ENCODE peak calls at places on chromosomes 7 and 10, in six cellular contexts. K, Q, Y, D, V and A are unnamed samples.

GRCh38 chr10:6394084-6394483 is 186.0 kb downstream of the PRKCQ start:
- DNase-seq in D (no peak), Y (no peak), Q (no peak), K (no peak), V (no peak), A (no peak)

GRCh38 chr10:110498982-110499795 is 1.5 kb downstream of the DUSP5 start:
- DNase-seq in Q (no peak), K (peak), Y (peak), D (peak), V (peak), A (no peak)

GRCh38 chr10:115525141-115525540 is 432.0 kb downstream of the ATRNL1 start:
- DNase-seq in V (no peak), Q (no peak), Y (no peak), K (no peak), D (no peak), A (no peak)

GRCh38 chr10:94198324-94198723 is 164.4 kb downstream of the NOC3L start:
- DNase-seq in Y (no peak), Q (no peak), K (no peak), D (no peak), V (no peak), A (no peak)

GRCh38 chr10:75782463-75783248 is 351.2 kb downstream of the LRMDA start:
- DNase-seq in Q (no peak), V (peak), Y (no peak), K (peak), D (no peak), A (no peak)

GRCh38 chr10:88156341-88156740 is 292.9 kb downstream of the PTEN start:
- DNase-seq in D (peak), V (no peak), Y (no peak), K (peak), Q (no peak), A (no peak)

GRCh38 chr7:75716992-75717626 is 21.6 kb downstream of the HIP1 start:
- DNase-seq in D (peak), K (peak), Q (no peak), Y (no peak), V (no peak), A (no peak)

GRCh38 chr7:24911213-24911603 is 68.8 kb downstream of the OSBPL3 start:
- DNase-seq in K (peak), Q (no peak), D (peak), Y (no peak), V (no peak), A (no peak)

GRCh38 chr7:108430664-108431063 is 25.6 kb downstream of the NRCAM start:
- DNase-seq in K (no peak), Q (no peak), V (no peak), D (no peak), Y (no peak), A (no peak)

GRCh38 chr10:128178319-128178937 is 52.2 kb upstream of the MKI67 start:
- DNase-seq in V (no peak), K (peak), D (no peak), Y (no peak), Q (no peak), A (no peak)

GRCh38 chr7:151382079-151382885 is 27.6 kb downstream of the WDR86 start:
- DNase-seq in Q (no peak), D (no peak), K (no peak), Y (no peak), V (no peak), A (no peak)

GRCh38 chr10:51327432-51327831 is 253.1 kb downstream of the PRKG1 start:
- DNase-seq in Y (no peak), K (no peak), D (no peak), Q (no peak), V (no peak), A (no peak)

GRCh38 chr7:44383566-44383965 is 58.2 kb upstream of the CAMK2B start:
- DNase-seq in Y (peak), D (peak), Q (no peak), V (no peak), K (peak), A (no peak)

GRCh38 chr7:6147627-6148026 is 116.5 kb downstream of the ANKRD61 start:
- DNase-seq in Y (no peak), K (no peak), Q (no peak), D (no peak), V (no peak), A (no peak)

GRCh38 chr10:94357193-94357592 is 5.5 kb downstream of the NOC3L start:
- DNase-seq in V (no peak), Q (no peak), Y (no peak), D (no peak), K (no peak), A (no peak)

GRCh38 chr7:22426463-22427121 is 69.6 kb upstream of the RAPGEF5 start:
- DNase-seq in Q (no peak), D (no peak), Y (no peak), V (no peak), K (no peak), A (no peak)

GRCh38 chr10:43002596-43002995 is 74.3 kb upstream of the RET start:
- DNase-seq in D (no peak), V (no peak), K (no peak), Y (no peak), Q (no peak), A (no peak)

GRCh38 chr7:100559127-100559526 is 14.6 kb downstream of the SAP25 start:
- DNase-seq in Q (no peak), Y (no peak), D (no peak), V (no peak), K (no peak), A (no peak)

GRCh38 chr10:70750156-70750703 is 34.9 kb downstream of the TBATA start:
- DNase-seq in V (no peak), Q (no peak), K (no peak), Y (no peak), D (no peak), A (peak)

GRCh38 chr10:130003166-130003565 is 39.1 kb upstream of the EBF3 start:
- DNase-seq in Y (no peak), K (no peak), Q (no peak), V (no peak), D (no peak), A (no peak)

GRCh38 chr7:89064831-89065230 is 269.3 kb upstream of the TEX47 start:
- DNase-seq in D (peak), Y (no peak), K (peak), Q (no peak), V (no peak), A (no peak)

GRCh38 chr10:69318997-69319727 is 40.9 kb downstream of the HK1 start:
- DNase-seq in Y (peak), K (peak), D (peak), V (peak), Q (peak), A (peak)

GRCh38 chr7:76294344-76295024 is 8.0 kb upstream of the HSPB1 start:
- DNase-seq in Q (peak), K (peak), Y (peak), V (peak), D (peak), A (peak)

GRCh38 chr7:115561341-115562110 is 469.0 kb downstream of the TFEC start:
- DNase-seq in V (no peak), D (peak), Q (no peak), K (peak), Y (peak), A (no peak)

GRCh38 chr7:24401628-24402593 is 117.9 kb downstream of the NPY start:
- DNase-seq in Q (no peak), V (no peak), Y (no peak), K (peak), D (peak), A (no peak)

GRCh38 chr10:104642311-104643022 is 1.4 kb downstream of the SORCS3 start:
- DNase-seq in D (peak), K (peak), Q (peak), Y (peak), V (no peak), A (peak)

GRCh38 chr10:114110174-114110972 is 63.6 kb downstream of the CCDC186 start:
- DNase-seq in D (no peak), Y (no peak), Q (no peak), K (no peak), V (no peak), A (no peak)

GRCh38 chr7:25613912-25614311 is 385.6 kb upstream of the NPVF start:
- DNase-seq in D (no peak), K (no peak), V (no peak), Q (no peak), Y (no peak), A (no peak)

GRCh38 chr7:147412782-147413186 is 1177.8 kb upstream of the C7orf33 start:
- DNase-seq in Y (no peak), D (peak), V (no peak), Q (no peak), K (peak), A (no peak)

GRCh38 chr10:119815671-119816070 is 57.0 kb downstream of the MCMBP start:
- DNase-seq in V (no peak), Q (no peak), K (no peak), Y (no peak), D (no peak), A (no peak)

DNA sequence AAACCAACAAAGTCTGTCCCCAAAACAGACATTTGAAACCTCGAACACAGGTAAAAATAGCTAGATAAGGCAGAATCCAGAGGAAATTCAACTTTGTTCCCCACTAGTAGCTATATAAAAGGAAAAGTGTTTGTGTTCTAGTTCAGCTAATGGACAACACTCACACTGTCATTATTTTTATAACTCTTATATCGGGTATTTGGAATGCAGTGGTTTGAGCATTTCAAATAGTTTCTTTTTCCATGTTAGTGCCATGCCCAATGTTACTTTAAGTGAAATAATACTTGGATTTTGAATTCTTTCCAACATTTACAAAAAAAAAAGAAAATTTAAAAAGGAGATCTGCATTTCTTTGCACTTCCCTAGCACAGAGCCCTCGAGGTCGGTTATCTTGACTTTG is 213.6 kb downstream of the DOCK4 start:
- DNase-seq in Y (no peak), D (peak), K (peak), Q (no peak), V (no peak), A (no peak)
- H3K27ac ChIP-seq in Y (no peak), D (no peak), K (no peak), Q (no peak), V (no peak), A (no peak)

DNA sequence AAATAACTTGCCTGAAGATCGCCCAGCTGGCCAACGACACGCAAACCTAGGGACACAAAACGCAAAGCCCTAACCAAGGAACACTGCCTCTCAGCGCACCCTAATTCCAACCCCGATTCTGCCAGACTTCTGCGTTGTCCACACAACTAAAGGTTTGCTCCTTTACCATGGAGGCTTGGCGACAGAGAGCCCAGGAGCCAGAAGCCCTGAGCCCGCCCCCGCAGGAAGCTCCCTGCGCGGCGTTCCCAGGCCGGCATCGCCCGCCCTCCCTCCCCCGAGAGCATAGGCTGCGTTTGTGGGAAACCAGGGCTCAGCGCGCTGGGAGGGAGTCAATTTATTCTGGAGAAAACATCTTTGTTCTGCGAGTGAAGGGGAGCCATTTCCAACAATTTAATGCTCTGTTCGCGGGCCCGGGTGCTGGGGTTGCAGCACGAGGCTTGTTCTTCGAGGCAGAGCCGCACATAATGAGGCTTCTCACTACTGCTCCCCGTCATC is 103.9 kb downstream of the GRID1 start:
- DNase-seq in D (no peak), Q (no peak), V (no peak), K (peak), Y (no peak), A (no peak)
- H3K4me3 ChIP-seq in D (no peak), Q (no peak), V (no peak), K (no peak), Y (no peak), A (no peak)

GRCh38 chr10:633279-634245 is 55.9 kb downstream of the DIP2C start:
- DNase-seq in Y (peak), Q (no peak), V (no peak), D (peak), K (no peak), A (no peak)
- H3K27ac ChIP-seq in Y (no peak), Q (no peak), V (no peak), D (no peak), K (no peak), A (no peak)

GRCh38 chr7:93920496-93921189 is 892 bp upstream of the GNG11 start:
- DNase-seq in V (no peak), Q (no peak), Y (no peak), D (no peak), K (no peak), A (no peak)

GRCh38 chr7:93921607-93922446 is at the start of gene GNG11:
- DNase-seq in Y (peak), V (peak), Q (peak), D (peak), K (peak), A (peak)

GRCh38 chr7:93923946-93924345 is 2.4 kb downstream of the GNG11 start:
- DNase-seq in Y (no peak), Q (no peak), V (no peak), D (peak), K (peak), A (no peak)

GRCh38 chr7:93923291-93923690 is 1.8 kb downstream of the GNG11 start:
- DNase-seq in Y (no peak), V (no peak), K (no peak), D (no peak), Q (no peak), A (no peak)

DNA sequence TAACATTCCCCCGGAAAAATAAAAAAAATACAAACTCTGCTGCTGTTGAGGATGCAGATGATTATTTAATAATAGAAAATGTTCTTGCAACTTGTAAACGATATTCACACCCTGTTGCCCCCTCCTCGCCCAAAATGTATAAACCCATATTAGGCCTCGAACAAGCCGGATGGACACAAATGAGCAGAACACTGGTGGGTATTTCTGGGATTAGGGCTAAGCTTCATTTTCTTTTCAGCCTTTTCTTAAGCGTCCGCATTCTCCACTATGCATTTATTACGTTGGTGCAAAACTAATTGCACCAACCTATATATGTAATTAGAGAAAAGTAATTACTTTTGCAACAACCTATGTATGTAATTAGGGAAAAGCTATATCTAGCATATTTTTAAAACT is 347 bp upstream of the GNG11 start:
- DNase-seq in V (no peak), Q (no peak), D (no peak), K (no peak), Y (no peak), A (no peak)
- H3K4me3 ChIP-seq in V (no peak), Q (peak), D (peak), K (peak), Y (peak), A (peak)

GRCh38 chr10:79429751-79430150 is 15.7 kb downstream of the ZCCHC24 start:
- DNase-seq in K (no peak), D (no peak), V (no peak), Y (peak), Q (no peak), A (peak)
- H3K27ac ChIP-seq in K (no peak), D (no peak), V (no peak), Y (no peak), Q (no peak), A (no peak)

DNA sequence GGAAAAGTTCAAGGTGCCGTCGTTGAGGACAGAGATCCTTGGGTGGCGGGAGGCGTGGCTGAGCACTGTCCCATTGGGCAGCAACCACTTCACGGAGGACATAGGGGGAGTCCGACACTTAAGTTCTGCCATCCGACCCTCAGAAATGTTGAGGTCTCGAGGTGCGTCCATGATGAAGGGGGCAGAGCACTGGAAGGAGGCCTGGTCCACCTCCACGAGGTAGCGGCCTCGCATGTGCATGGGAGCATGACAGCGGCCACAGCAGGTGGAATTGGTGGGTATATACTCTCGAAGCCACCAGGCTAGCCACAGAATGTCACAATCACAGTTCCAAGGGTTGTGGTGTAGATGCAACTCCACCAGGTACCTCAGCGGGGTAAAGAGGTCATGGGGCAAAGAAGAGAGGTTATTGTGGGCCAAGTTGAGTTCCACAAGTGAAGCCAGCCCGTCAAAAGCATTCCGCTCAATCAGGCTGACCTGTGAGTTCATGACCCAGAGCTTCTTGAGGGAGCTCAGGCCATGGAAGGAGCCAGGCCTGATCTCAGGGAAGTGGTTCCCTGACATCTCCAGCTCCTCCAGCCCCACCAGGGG is 1.7 kb downstream of the LRRC4 start:
- DNase-seq in K (no peak), Y (no peak), Q (no peak), V (no peak), D (no peak), A (no peak)
- H3K4me3 ChIP-seq in K (no peak), Y (no peak), Q (no peak), V (no peak), D (no peak), A (no peak)